ENCODE peak calls at places on chromosomes 7 and 10, in five cellular contexts. U is sigmoid colon, Y is IMR-90, O is A549, G is uterus. R is an unnamed sample.

GRCh38 chr10:85594239-85594638 is 772.4 kb downstream of the GRID1 start:
- DNase-seq in U (no peak), Y (no peak), O (no peak), G (no peak), R (no peak)

GRCh38 chr10:79028456-79029010 is 40.2 kb upstream of the ZMIZ1 start:
- DNase-seq in U (peak), Y (no peak), O (no peak), G (no peak), R (no peak)

GRCh38 chr7:483656-484364 is 35.8 kb downstream of the PDGFA start:
- DNase-seq in U (peak), Y (no peak), O (no peak), G (no peak), R (no peak)

GRCh38 chr7:95395755-95396135 is 430 bp downstream of the PON3 start:
- DNase-seq in U (no peak), Y (no peak), O (no peak), G (no peak), R (no peak)

GRCh38 chr10:124705021-124705740 is 39.0 kb downstream of the FAM53B start:
- DNase-seq in U (no peak), Y (no peak), O (no peak), G (no peak), R (no peak)

GRCh38 chr7:142375710-142376313 is 118.0 kb upstream of the PRSS58 start:
- DNase-seq in U (no peak), Y (peak), O (no peak), G (no peak), R (no peak)

GRCh38 chr10:16809074-16809718 is 8.0 kb downstream of the RSU1 start:
- DNase-seq in U (no peak), Y (peak), O (no peak), G (peak), R (peak)

GRCh38 chr10:87546221-87546620 is 41.5 kb downstream of the MINPP1 start:
- DNase-seq in U (no peak), Y (no peak), O (no peak), G (no peak), R (peak)

GRCh38 chr7:110591341-110591740 is 499.6 kb upstream of the LRRN3 start:
- DNase-seq in U (no peak), Y (peak), O (no peak), G (no peak), R (no peak)

GRCh38 chr7:16083931-16084330 is 337.4 kb downstream of the CRPPA start:
- DNase-seq in U (no peak), Y (peak), O (peak), G (no peak), R (no peak)

DNA sequence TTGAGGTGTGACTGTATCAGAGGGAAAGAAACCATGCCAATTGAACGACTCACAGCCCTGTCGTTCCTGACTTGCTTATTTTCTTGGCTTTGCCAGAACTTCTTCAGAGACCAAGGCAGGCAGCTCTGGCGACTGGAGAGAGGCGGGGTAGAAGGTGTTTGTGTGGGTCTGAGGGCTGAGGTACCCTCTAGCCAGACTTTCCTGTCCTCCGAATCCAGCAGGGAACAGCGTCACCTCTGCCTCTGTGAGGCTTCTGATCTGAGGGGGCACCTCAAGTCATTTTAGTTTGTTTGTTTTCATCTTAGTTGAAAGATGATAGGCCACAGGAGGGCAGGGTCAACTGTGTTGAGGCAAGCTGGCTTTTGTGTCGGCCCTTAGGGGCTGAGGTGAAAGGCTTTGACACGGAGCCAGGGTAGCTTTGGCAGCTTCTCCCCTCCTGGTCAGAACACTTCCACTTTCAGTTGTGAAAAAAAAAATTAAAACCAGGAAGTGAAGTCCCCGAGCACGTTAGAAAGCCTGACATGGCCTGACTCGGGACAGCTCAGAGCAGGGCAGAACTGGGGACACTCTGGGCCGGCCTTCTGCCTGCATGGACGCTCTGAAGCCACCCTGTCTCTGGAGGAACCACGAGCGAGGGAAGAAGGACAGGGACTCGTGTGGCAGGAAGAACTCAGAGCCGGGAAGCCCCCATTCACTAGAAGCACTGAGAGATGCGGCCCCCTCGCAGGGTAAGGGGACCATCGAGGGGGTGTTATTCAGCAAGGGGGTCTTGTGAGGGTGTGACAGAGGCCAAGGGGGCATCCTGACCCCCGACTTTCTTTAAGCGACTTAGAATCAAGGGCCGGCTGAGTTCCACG is 2.0 kb downstream of the ACSL5 start:
- DNase-seq in U (peak), Y (peak), O (no peak), G (peak), R (peak)
- TF ChIP-seq POLR2A in U (no peak), Y (no peak), O (no peak), G (peak), R (peak)

DNA sequence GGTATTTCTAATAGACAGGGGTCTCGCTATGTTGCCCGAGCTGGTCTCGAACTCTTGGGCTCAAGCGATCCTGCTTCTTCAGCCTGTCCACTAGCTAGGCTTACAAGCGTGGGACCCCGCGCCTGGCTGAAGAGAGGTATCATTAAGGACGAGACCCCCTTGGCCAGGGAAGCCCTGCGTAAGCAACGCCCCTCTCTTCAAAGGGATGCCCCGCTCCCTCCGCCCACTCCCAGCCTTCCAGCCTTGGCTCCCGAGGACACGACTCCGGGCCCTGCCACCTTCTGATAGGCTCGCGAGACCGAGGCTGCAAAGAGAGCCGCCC is 220 bp upstream of the ZKSCAN5 start:
- DNase-seq in U (no peak), Y (no peak), O (peak), G (no peak), R (no peak)
- TF ChIP-seq POLR2A in U (no peak), Y (no peak), O (no peak), G (no peak), R (no peak)

GRCh38 chr7:130877676-130878305 is 143.8 kb upstream of the KLF14 start:
- DNase-seq in U (no peak), Y (peak), O (no peak), G (no peak), R (no peak)

GRCh38 chr7:130879191-130879590 is 145.2 kb upstream of the KLF14 start:
- DNase-seq in U (no peak), Y (peak), O (no peak), G (no peak), R (no peak)

GRCh38 chr7:130880668-130881067 is 146.7 kb upstream of the KLF14 start:
- DNase-seq in U (no peak), Y (peak), O (no peak), G (no peak), R (no peak)

GRCh38 chr7:130877236-130877635 is 143.2 kb upstream of the KLF14 start:
- DNase-seq in U (no peak), Y (peak), O (no peak), G (no peak), R (no peak)

GRCh38 chr7:130878785-130879184 is 144.8 kb upstream of the KLF14 start:
- DNase-seq in U (no peak), Y (peak), O (no peak), G (no peak), R (no peak)
- TF ChIP-seq POLR2A in U (no peak), Y (peak), O (no peak), G (no peak), R (no peak)

GRCh38 chr10:101001225-101002035 is 1.8 kb downstream of the LZTS2 start:
- DNase-seq in U (peak), Y (peak), O (no peak), G (peak), R (peak)
- TF ChIP-seq POLR2A in U (peak), Y (peak), O (no peak), G (peak), R (no peak)

DNA sequence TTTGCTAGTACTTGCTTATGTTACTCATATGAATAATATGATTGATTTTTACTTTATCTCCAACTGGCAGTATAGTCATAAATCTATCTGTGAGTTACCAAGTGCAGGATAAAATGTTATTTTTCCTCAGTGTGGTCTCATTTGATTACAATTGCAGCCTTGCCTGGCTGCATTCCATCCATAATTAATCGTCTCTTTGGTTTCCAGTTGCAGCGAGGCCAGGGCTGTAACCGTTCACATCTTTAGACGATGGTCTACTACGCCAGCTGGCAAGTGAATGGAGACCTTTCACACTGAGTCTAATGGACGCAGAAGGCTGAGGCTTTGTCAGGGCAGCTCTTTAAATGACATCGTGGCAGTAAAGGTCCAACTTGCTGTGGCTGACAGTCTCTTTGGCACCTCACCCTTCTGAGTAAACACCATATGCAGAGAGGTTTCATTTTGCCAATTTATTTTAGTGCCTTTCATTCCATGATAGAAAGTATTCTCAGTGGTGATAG is 84.0 kb downstream of the ARL4A start:
- DNase-seq in U (peak), Y (peak), O (no peak), G (peak), R (no peak)
- TF ChIP-seq POLR2A in U (no peak), Y (no peak), O (no peak), G (no peak), R (no peak)

GRCh38 chr10:132585732-132586722 is 48.4 kb downstream of the INPP5A start:
- DNase-seq in U (peak), Y (no peak), O (no peak), G (no peak), R (no peak)
- TF ChIP-seq POLR2A in U (no peak), Y (no peak), O (no peak), G (no peak), R (no peak)

GRCh38 chr10:35642023-35642792 is at the start of gene FZD8:
- DNase-seq in U (peak), Y (peak), O (peak), G (peak), R (peak)
- TF ChIP-seq POLR2A in U (peak), Y (peak), O (peak), G (peak), R (no peak)

GRCh38 chr7:145462463-145462862 is 626.6 kb upstream of the TPK1 start:
- DNase-seq in U (no peak), Y (no peak), O (no peak), G (no peak), R (no peak)

GRCh38 chr7:145464287-145464686 is 628.4 kb upstream of the TPK1 start:
- DNase-seq in U (no peak), Y (no peak), O (no peak), G (no peak), R (no peak)
- TF ChIP-seq POLR2A in U (no peak), Y (no peak), O (no peak), G (no peak), R (no peak)

GRCh38 chr7:75914169-75914654 is 743 bp upstream of the POR start:
- DNase-seq in U (no peak), Y (no peak), O (no peak), G (peak), R (no peak)

GRCh38 chr7:75913437-75913836 is 1.5 kb upstream of the POR start:
- DNase-seq in U (no peak), Y (no peak), O (no peak), G (no peak), R (no peak)

GRCh38 chr7:75916259-75916658 is 1.3 kb downstream of the POR start:
- DNase-seq in U (no peak), Y (no peak), O (no peak), G (no peak), R (no peak)

GRCh38 chr7:75915416-75916156 is 631 bp downstream of the POR start:
- DNase-seq in U (peak), Y (peak), O (no peak), G (peak), R (peak)

DNA sequence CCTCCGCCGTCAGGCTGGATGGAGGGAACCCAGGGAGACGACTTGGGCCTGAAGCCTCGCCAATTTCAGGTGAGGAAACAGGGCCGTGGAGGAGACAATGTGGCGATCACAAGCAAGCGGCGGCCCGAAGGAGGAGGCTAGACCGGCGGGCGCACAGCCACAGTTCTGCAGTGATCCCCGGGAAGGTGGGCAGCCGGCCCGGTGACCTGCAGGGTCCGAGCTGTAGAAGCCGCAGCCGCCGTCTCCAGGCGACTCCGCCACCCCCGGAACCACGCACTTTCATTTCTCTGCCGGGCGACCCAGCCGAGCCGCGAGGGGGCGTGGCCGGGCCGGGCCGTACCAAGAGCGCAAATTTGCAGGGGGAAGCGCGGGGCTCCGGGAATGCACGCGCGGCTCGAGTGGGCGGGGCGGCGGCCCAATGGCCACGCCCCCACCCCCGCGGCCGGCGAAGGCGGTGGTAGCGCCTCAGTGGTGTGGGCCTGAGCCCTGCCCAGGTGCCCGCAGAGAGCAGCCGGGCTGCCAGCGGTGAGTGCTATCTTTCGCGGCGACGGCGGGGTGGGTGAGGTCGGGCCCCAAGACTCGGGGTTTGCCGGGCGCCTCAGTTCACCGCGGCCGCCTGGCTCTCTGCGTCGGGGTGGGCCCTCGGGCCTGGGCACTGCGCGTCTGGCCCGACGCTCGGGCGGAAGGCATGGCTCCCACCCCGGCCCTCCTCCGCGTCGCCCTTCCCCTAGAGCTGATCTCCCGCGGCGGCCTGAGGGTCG is at the start of gene POR:
- DNase-seq in U (peak), Y (peak), O (peak), G (peak), R (peak)
- TF ChIP-seq POLR2A in U (peak), Y (peak), O (peak), G (peak), R (peak)

DNA sequence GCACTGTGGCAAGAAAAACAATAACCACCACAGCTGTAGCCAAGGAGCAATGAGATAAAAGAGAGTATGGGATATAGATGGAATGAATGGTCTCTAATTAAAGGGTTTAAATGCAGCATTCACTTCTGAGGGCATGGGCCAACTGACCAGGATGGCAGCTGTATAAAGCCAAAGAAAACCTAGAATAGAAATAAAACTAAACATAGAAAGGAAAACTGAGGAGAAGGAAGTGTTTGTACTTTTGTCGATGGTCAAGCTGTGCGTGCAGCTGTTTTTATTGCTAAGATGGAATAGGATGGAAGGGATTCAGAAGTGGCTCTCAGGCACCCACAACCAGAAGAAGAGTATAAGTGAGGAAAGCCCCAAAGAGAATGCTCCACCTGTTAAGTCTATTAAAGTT is 37.9 kb downstream of the ZC3HC1 start:
- DNase-seq in U (no peak), Y (no peak), O (no peak), G (no peak), R (no peak)
- TF ChIP-seq POLR2A in U (no peak), Y (no peak), O (no peak), G (no peak), R (no peak)

R was measured in erythroblast.